ENCODE peak calls at places on chromosomes 1 and 21, in six cellular contexts. F is HepG2, J is GM12891, A is SK-N-SH, R is H1, D is K562. I is an unnamed sample.

GRCh38 chr1:9108056-9108665 is 20.7 kb downstream of the GPR157 start:
- DNase-seq in R (no peak), A (no peak), J (no peak), F (no peak), D (no peak), I (no peak)

GRCh38 chr1:118894836-118895235 is 93.3 kb downstream of the TBX15 start:
- DNase-seq in D (no peak), F (no peak), J (no peak), R (no peak), A (no peak), I (no peak)

GRCh38 chr21:42401164-42401563 is 2.5 kb upstream of the UBASH3A start:
- DNase-seq in J (no peak), F (no peak), D (no peak), A (no peak), R (no peak), I (no peak)

GRCh38 chr21:46168659-46169386 is 13.4 kb upstream of the FTCD start:
- DNase-seq in R (no peak), J (no peak), D (no peak), F (no peak), A (no peak), I (no peak)

GRCh38 chr1:92826792-92827191 is 5.0 kb upstream of the RPL5 start:
- DNase-seq in J (no peak), R (no peak), A (no peak), F (no peak), D (no peak), I (no peak)

GRCh38 chr1:147169840-147170674 is 2.2 kb downstream of the PRKAB2 start:
- DNase-seq in R (no peak), F (no peak), D (no peak), J (no peak), A (no peak), I (no peak)

GRCh38 chr1:153057375-153057774 is at the start of gene SPRR2A:
- DNase-seq in F (no peak), D (no peak), A (no peak), R (no peak), J (no peak), I (no peak)

GRCh38 chr1:61261585-61261984 is 179.2 kb downstream of the NFIA start:
- DNase-seq in A (no peak), J (no peak), R (no peak), D (no peak), F (no peak), I (no peak)

GRCh38 chr1:203213126-203213525 is 16.3 kb downstream of the CHIT1 start:
- DNase-seq in J (no peak), R (no peak), A (no peak), F (no peak), D (no peak), I (no peak)

GRCh38 chr1:53369034-53369750 is 41.3 kb upstream of the LRP8 start:
- DNase-seq in J (no peak), R (no peak), D (no peak), F (no peak), A (no peak), I (no peak)

DNA sequence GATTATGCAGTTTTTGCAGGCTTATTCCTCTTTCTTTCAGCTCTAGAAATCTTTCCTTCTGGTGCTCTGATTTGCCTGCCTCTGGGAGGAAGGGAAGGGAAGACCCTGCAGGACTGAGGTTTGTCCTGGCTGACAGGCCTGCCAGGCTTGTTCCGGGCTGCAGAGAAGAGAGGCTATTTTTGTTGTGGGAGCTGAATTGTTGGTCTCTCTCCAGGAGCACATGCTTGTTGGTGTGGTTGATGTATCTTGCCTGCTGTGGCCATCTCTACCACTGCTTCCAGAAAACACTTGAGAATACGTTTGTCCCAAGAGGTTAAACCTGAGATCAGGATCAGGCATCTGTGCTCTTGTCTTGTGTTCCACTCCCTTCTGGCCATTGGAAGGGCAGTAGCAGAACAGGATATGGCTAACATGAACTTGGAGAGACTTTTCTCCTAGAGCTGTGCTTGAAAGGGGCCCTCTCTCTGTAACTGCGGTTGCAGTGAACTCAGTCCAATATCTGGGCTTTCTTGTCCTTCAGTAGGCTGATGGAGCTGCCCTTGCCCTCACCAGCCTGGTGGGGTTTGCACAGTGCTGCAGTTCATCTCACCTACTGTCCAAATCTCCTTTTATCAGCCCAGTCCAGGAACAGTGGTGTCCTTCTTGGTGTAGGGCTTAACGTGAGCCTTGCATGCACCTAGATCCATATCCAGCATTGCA is 21.5 kb upstream of the SLC25A34 start:
- DNase-seq in A (no peak), J (no peak), D (no peak), F (no peak), R (no peak), I (no peak)
- TF ChIP-seq TAF1 in A (no peak), J (no peak), D (no peak), F (no peak), R (no peak), I (no peak)

DNA sequence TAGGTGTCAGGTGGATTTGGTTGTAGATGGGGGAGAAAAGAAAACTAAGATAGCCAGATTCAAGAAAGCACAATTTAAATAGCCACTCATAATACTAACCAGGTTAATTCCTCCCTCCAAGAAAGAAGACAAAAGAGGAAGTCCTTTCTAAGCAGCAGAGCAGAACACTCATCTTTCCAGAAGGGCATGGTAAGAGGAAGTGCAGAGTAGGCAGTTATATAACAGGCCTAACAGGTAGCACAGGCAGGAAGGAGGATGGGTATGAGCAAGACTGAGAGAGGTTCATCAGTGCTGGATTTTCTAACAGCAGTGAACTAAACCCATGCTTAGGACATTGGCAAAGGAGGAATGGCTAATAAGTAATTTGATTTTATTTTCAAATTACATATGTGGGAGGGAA is 517.5 kb downstream of the PLPP3 start:
- DNase-seq in J (no peak), R (no peak), A (no peak), F (no peak), D (no peak), I (no peak)
- TF ChIP-seq POLR2AphosphoS5 in J (no peak), R (no peak), A (no peak), F (no peak), D (no peak), I (no peak)

GRCh38 chr1:2545754-2546514 is 10.2 kb upstream of the TNFRSF14 start:
- DNase-seq in F (peak), R (peak), D (peak), J (peak), A (peak), I (peak)
- TF ChIP-seq TAF1 in F (peak), R (peak), D (no peak), J (peak), A (no peak), I (peak)

GRCh38 chr1:39755965-39756659 is 15.0 kb downstream of the OXCT2 start:
- DNase-seq in D (no peak), A (no peak), R (no peak), F (no peak), J (no peak), I (no peak)
- TF ChIP-seq POLR2AphosphoS5 in D (no peak), A (no peak), R (no peak), F (no peak), J (no peak), I (no peak)

GRCh38 chr1:177794316-177794991 is 175.4 kb downstream of the SEC16B start:
- DNase-seq in F (no peak), R (peak), A (no peak), D (no peak), J (no peak), I (no peak)
- TF ChIP-seq TAF1 in F (no peak), R (no peak), A (no peak), D (no peak), J (no peak), I (no peak)

DNA sequence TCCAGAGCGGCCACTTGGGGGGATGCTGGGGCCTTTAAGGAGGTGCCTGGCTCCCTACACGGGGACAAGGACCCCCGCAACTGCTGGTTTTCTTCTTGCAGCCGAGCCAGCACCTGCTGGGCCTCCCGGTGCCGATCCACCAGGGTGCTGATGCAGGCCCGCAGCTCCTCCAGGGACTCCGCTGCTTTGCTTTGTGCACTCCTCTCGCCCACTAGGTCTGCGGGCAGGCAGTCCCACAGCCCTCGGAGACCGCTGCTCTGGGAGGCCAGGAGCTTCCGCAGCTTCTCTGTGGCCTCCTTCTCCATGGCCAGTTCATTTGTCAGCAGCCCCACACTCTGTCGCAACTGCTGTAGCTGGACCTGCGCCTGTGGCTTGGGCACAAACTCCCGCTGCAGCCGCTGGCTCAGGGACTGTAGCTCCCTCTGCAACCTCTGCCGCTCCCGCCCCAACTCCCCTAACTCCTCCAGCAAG is 13.2 kb downstream of the ANKRD35 start:
- DNase-seq in R (no peak), A (no peak), J (no peak), F (no peak), D (no peak), I (no peak)
- TF ChIP-seq POLR2AphosphoS5 in R (no peak), A (no peak), J (no peak), F (no peak), D (no peak), I (no peak)